ENCODE peak calls at places on chromosome 3, in five cellular contexts. C is neural crest cell, Z is colonic mucosa, U is A549, I is Calu3. V is an unnamed sample.

GRCh38 chr3:70149714-70150113 is 150.2 kb downstream of the SAMMSON start:
- DNase-seq in Z (no peak), I (no peak), C (no peak), U (no peak), V (no peak)

GRCh38 chr3:111636506-111636905 is 41.4 kb upstream of the ZBED2 start:
- DNase-seq in I (no peak), U (no peak), Z (no peak), C (no peak), V (no peak)

GRCh38 chr3:57951106-57951882 is 56.9 kb upstream of the FLNB start:
- DNase-seq in I (peak), C (no peak), U (peak), Z (peak), V (no peak)

GRCh38 chr3:105610473-105610872 is 243.8 kb downstream of the ALCAM start:
- DNase-seq in Z (no peak), I (no peak), U (no peak), C (no peak), V (no peak)

GRCh38 chr3:184659797-184660301 is 52.0 kb downstream of the MAGEF1 start:
- DNase-seq in I (peak), C (no peak), Z (no peak), U (no peak), V (no peak)

GRCh38 chr3:116242825-116243224 is 202.5 kb downstream of the LSAMP start:
- DNase-seq in I (no peak), Z (no peak), U (no peak), C (no peak), V (no peak)

GRCh38 chr3:46848271-46849097 is 14.8 kb downstream of the MYL3 start:
- DNase-seq in Z (peak), I (peak), C (peak), U (no peak), V (peak)

GRCh38 chr3:183802989-183803388 is 22.4 kb downstream of the MAP6D1 start:
- DNase-seq in Z (no peak), C (no peak), I (no peak), U (no peak), V (no peak)

GRCh38 chr3:108090701-108091497 is at the start of gene CD47:
- DNase-seq in I (peak), Z (peak), C (peak), U (peak), V (peak)

GRCh38 chr3:7195934-7196333 is 335.0 kb downstream of the GRM7 start:
- DNase-seq in C (no peak), I (no peak), U (no peak), Z (no peak), V (no peak)

GRCh38 chr3:29642393-29643033 is 361.6 kb downstream of the RBMS3 start:
- DNase-seq in U (no peak), C (no peak), Z (peak), I (no peak), V (no peak)

GRCh38 chr3:194204036-194204792 is 68.3 kb downstream of the HES1 start:
- DNase-seq in I (peak), C (no peak), U (peak), Z (no peak), V (peak)

DNA sequence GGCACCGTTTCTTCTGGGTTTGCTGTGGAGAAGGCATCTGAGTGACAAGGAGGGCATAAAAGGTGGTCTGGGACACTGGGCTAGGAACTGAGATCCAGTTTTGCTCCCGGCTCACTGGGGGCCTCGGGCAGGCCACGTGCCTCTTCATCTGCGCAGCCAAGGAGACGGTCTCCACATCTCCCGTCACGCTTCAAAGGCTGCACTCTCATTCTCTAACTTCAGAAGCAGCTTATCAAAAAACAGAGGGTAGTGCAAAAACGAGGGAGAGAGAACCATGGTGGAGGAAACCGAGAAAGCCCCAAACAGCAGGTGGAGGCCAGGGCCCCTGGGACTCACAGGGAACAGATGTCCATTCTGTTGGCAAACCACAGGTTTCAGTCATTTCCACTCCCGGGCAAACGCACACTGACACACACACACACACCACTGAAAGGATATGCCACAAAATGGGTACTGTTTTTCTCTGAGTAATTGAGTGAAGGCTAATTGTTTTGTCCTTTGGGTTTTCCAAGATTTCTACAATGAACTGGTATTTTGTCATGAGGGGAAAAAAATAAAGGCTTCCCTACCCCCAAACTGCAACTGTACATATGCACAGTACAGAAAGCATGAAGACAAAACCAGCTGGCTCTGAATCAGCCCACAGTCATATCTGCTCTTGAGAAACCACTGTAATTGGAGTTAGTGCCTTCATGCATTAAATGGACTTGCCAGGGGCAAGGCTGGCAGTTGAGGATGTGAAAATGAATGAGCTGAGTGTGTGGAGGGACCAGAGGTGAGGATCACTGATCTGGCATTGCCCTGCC is 71.9 kb downstream of the MGLL start:
- DNase-seq in U (no peak), I (no peak), C (no peak), Z (no peak), V (no peak)
- TF ChIP-seq CTCF in U (no peak), I (no peak), C (no peak), Z (no peak), V (no peak)

GRCh38 chr3:198079771-198080520 is 119.9 kb downstream of the LMLN start:
- DNase-seq in Z (peak), I (peak), C (peak), U (no peak), V (peak)
- TF ChIP-seq CTCF in Z (no peak), I (no peak), C (no peak), U (no peak), V (no peak)

GRCh38 chr3:64262574-64263114 is 37.4 kb upstream of the PRICKLE2 start:
- DNase-seq in I (no peak), C (no peak), U (no peak), Z (no peak), V (no peak)
- TF ChIP-seq CTCF in I (no peak), C (no peak), U (no peak), Z (no peak), V (no peak)

GRCh38 chr3:53668872-53669271 is 174.5 kb downstream of the CACNA1D start:
- DNase-seq in I (no peak), U (no peak), Z (no peak), C (no peak), V (no peak)
- TF ChIP-seq CTCF in I (no peak), U (no peak), Z (no peak), C (peak), V (peak)

GRCh38 chr3:50805321-50805720 is 130.6 kb downstream of the DOCK3 start:
- DNase-seq in I (no peak), Z (no peak), C (no peak), U (no peak), V (no peak)

GRCh38 chr3:50811893-50812292 is 137.2 kb downstream of the DOCK3 start:
- DNase-seq in I (no peak), Z (no peak), U (no peak), C (no peak), V (no peak)

GRCh38 chr3:50807266-50807665 is 132.5 kb downstream of the DOCK3 start:
- DNase-seq in U (no peak), I (peak), C (no peak), Z (no peak), V (no peak)

GRCh38 chr3:50806806-50807205 is 132.1 kb downstream of the DOCK3 start:
- DNase-seq in I (peak), Z (no peak), U (no peak), C (no peak), V (no peak)

DNA sequence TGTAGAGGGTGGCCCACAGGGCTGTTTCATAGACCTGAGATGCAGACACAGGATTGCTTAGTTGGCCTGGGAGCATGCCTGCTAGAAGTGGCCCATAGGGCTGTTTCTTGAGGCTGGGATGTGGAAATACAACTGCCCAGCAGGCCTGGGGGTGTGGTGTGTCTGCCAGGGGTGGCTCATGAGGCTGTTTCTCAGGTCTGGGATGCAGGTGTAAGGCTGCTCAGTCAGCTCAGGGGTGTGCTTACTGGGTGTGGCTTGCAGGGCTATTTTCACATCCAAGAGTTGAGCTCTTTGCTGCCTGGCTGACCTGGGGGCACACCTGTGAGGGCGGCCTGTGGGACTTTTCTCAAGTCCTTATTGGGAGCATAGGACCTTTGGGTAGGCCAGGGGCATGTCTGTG is 131.3 kb downstream of the DOCK3 start:
- DNase-seq in U (no peak), I (no peak), Z (no peak), C (no peak), V (no peak)
- TF ChIP-seq CTCF in U (no peak), I (no peak), Z (no peak), C (no peak), V (no peak)

DNA sequence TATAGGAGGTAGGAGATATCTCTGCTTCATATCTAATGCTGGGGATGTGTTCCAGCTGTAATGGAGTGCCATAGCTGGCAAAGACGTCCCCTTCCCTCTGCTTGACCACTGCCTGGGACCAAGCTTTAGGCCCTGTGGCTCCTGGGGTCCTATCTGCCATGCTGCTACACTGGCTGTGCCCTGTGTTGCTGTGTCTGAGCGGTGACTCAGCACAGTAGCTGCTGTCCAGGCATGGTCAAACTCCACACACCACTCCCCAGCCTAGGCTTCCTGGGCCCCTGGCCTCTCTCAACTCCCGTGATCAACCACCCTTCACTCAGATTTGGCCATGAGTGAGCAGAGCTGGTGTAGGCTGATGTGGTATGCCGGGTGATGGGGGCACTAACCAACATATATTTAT is 27.0 kb downstream of the EPHB1 start:
- DNase-seq in U (no peak), C (no peak), Z (no peak), I (no peak), V (no peak)
- TF ChIP-seq CTCF in U (no peak), C (no peak), Z (no peak), I (no peak), V (no peak)

DNA sequence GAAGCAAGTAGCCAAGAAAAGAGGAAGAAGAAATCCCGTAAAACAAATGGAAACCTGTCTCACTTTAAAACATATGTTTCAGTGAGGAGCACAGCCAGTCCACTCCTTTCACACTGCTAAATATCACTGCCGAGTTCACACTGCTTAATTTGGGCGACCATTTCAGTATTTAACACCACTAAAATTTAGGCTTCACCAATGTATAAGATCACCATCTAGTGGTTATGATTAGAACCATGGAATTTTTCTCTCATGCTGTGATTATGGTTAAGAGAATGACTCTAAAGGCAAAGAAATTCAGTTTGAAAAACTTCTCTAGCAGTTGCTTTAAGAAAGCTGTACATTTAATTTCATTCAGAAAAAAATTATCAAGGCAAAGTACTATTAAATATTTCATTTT is 16.6 kb downstream of the SLC4A7 start:
- DNase-seq in U (peak), I (no peak), C (no peak), Z (no peak), V (no peak)
- TF ChIP-seq CTCF in U (peak), I (no peak), C (peak), Z (peak), V (peak)

DNA sequence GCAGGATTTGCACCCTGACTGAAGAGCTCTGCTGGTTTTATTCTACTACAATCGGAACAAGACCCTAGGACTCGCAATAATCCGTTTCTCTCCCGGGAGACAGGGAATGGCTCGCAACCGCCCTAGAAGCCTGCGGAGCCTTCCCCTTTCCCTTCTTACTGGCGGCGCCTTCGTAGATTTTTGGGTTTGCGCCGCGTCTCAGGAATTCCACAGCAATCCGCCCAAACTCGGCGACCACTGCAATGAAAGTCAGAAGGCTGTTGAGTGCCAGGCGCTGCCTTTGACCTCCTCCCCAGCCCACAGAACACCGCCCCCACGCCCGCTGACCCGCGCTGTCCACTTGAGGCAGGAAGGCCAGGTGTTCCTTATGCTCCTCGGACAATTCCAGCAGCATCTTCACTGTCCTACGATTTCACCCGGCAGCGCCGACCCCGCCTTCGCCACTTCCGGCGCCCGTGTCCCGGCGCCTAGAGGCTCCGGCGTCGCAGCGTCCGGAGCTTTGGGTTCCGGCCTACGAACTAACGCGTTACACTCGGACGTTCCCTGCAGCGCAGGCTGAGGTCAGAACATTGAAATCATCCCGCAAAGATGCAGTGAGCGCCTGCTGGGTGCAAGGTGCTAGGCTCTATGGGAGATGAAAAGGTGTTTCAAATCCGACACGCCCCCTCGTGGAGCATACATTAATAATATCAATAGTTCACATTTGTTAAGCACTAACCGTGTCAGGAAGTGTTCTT is at the start of gene COMMD2:
- DNase-seq in Z (peak), C (peak), U (peak), I (peak), V (peak)
- TF ChIP-seq CTCF in Z (no peak), C (peak), U (peak), I (peak), V (peak)

GRCh38 chr3:150503402-150504099 is 42.7 kb downstream of the SERP1 start:
- DNase-seq in I (no peak), U (no peak), Z (no peak), C (no peak), V (no peak)
- TF ChIP-seq CTCF in I (no peak), U (no peak), Z (no peak), C (no peak), V (no peak)

GRCh38 chr3:44890852-44891251 is 16.4 kb downstream of the TGM4 start:
- DNase-seq in I (no peak), Z (no peak), C (no peak), U (no peak), V (no peak)

GRCh38 chr3:44890258-44890657 is 15.8 kb downstream of the TGM4 start:
- DNase-seq in I (no peak), Z (no peak), U (no peak), C (no peak), V (no peak)

GRCh38 chr3:44893097-44893496 is 18.7 kb downstream of the TGM4 start:
- DNase-seq in C (no peak), I (no peak), Z (no peak), U (no peak), V (no peak)

GRCh38 chr3:44894485-44894884 is 20.1 kb downstream of the TGM4 start:
- DNase-seq in Z (no peak), C (no peak), I (no peak), U (no peak), V (peak)

GRCh38 chr3:44892689-44893088 is 18.3 kb downstream of the TGM4 start:
- DNase-seq in C (no peak), U (no peak), Z (no peak), I (no peak), V (no peak)
- TF ChIP-seq CTCF in C (no peak), U (no peak), Z (no peak), I (no peak), V (no peak)

V was measured in endothelial cell.